ENCODE peak calls at places on chromosomes 11 and 22, in six cellular contexts. Z, C, V, D, O and P are unnamed samples.

GRCh38 chr22:50341977-50342650 is 1.0 kb upstream of the PPP6R2 start:
- DNase-seq in Z (peak; percentile 58), C (peak; percentile 97), V (no peak), D (peak; percentile 71), O (peak; percentile 87), P (peak; percentile 86)

GRCh38 chr11:120001161-120002135 is 136.5 kb downstream of the TRIM29 start:
- DNase-seq in Z (peak; percentile 50), C (no peak), V (no peak), D (no peak), O (no peak), P (no peak)

GRCh38 chr22:26656896-26657851 is at the start of gene MIAT:
- DNase-seq in Z (peak; percentile 61), C (peak; percentile 52), V (no peak), D (no peak), O (peak; percentile 51), P (no peak)

GRCh38 chr22:25069758-25070461 is 117.4 kb downstream of the KIAA1671 start:
- DNase-seq in Z (no peak), C (no peak), V (no peak), D (no peak), O (no peak), P (peak; percentile 21)

GRCh38 chr22:39349506-39349966 is 255 bp upstream of the SYNGR1 start:
- DNase-seq in Z (peak; percentile 37), C (peak; percentile 77), V (no peak), D (no peak), O (peak; percentile 19), P (no peak)

GRCh38 chr11:69393178-69393832 is 88.2 kb upstream of the LINC01488 start:
- DNase-seq in Z (no peak), C (no peak), V (no peak), D (no peak), O (no peak), P (no peak)

GRCh38 chr22:31046591-31047226 is 34.4 kb upstream of the SMTN start:
- DNase-seq in Z (peak; percentile 41), C (peak; percentile 20), V (no peak), D (no peak), O (no peak), P (no peak)

GRCh38 chr11:109249597-109249996 is 172.4 kb upstream of the C11orf87 start:
- DNase-seq in Z (no peak), C (no peak), V (no peak), D (no peak), O (no peak), P (no peak)

GRCh38 chr11:79794484-79795393 is 353.9 kb upstream of the TENM4 start:
- DNase-seq in Z (no peak), C (peak; percentile 6), V (no peak), D (no peak), O (no peak), P (no peak)

GRCh38 chr22:28976588-28976987 is 85.0 kb downstream of the C22orf31 start:
- DNase-seq in Z (no peak), C (peak; percentile 70), V (no peak), D (peak; percentile 30), O (no peak), P (peak; percentile 80)

GRCh38 chr22:43424865-43425630 is 13.2 kb downstream of the MPPED1 start:
- DNase-seq in Z (no peak), C (no peak), V (no peak), D (no peak), O (no peak), P (peak; percentile 14)

GRCh38 chr22:45072322-45072903 is 62.6 kb upstream of the PHF21B start:
- DNase-seq in Z (no peak), C (peak; percentile 33), V (no peak), D (peak; percentile 32), O (no peak), P (peak; percentile 54)

GRCh38 chr11:122882809-122883681 is 486 bp downstream of the JHY start:
- DNase-seq in Z (peak; percentile 68), C (peak; percentile 84), V (no peak), D (peak; percentile 57), O (peak; percentile 36), P (no peak)

GRCh38 chr22:44667829-44668189 is 34.2 kb upstream of the PRR5 start:
- DNase-seq in Z (no peak), C (peak; percentile 38), V (no peak), D (no peak), O (peak; percentile 24), P (no peak)

GRCh38 chr11:235998-236773 is at the start of gene SIRT3:
- DNase-seq in Z (peak; percentile 64), C (peak; percentile 90), V (no peak), D (peak; percentile 49), O (peak; percentile 78), P (peak; percentile 67)